ENCODE peak calls at places on chromosomes 16 and 17, in seven cellular contexts. One of them, this sample, is unnamed.

GRCh38 chr17:70021726-70022125 is 53.3 kb upstream of the KCNJ16 start:
- DNase-seq in left ventricle myocardium inferior: no peak
- DNase-seq in DND-41: no peak
- DNase-seq in Panc1: no peak
- DNase-seq in dorsolateral prefrontal cortex: no peak
- DNase-seq in lung: no peak
- DNase-seq in adrenal gland: no peak
- DNase-seq in this sample: no peak

GRCh38 chr17:33973491-33973890 is 281.6 kb upstream of the CCL2 start:
- DNase-seq in left ventricle myocardium inferior: no peak
- DNase-seq in DND-41: no peak
- DNase-seq in Panc1: no peak
- DNase-seq in dorsolateral prefrontal cortex: no peak
- DNase-seq in lung: no peak
- DNase-seq in adrenal gland: no peak
- DNase-seq in this sample: no peak

GRCh38 chr16:7458144-7458543 is 125.5 kb downstream of the RBFOX1 start:
- DNase-seq in left ventricle myocardium inferior: no peak
- DNase-seq in DND-41: no peak
- DNase-seq in Panc1: no peak
- DNase-seq in dorsolateral prefrontal cortex: no peak
- DNase-seq in lung: no peak
- DNase-seq in adrenal gland: no peak
- DNase-seq in this sample: no peak

GRCh38 chr16:47778106-47778803 is 317.1 kb downstream of the PHKB start:
- DNase-seq in left ventricle myocardium inferior: no peak
- DNase-seq in DND-41: no peak
- DNase-seq in Panc1: no peak
- DNase-seq in dorsolateral prefrontal cortex: no peak
- DNase-seq in lung: no peak
- DNase-seq in adrenal gland: no peak
- DNase-seq in this sample: no peak

GRCh38 chr16:87470332-87470731 is 22.5 kb downstream of the ZCCHC14 start:
- DNase-seq in left ventricle myocardium inferior: no peak
- DNase-seq in DND-41: no peak
- DNase-seq in Panc1: no peak
- DNase-seq in dorsolateral prefrontal cortex: no peak
- DNase-seq in lung: no peak
- DNase-seq in adrenal gland: no peak
- DNase-seq in this sample: no peak

GRCh38 chr17:42284566-42284965 is 3.7 kb upstream of the STAT5A start:
- DNase-seq in left ventricle myocardium inferior: no peak
- DNase-seq in DND-41: no peak
- DNase-seq in Panc1: no peak
- DNase-seq in dorsolateral prefrontal cortex: no peak
- DNase-seq in lung: no peak
- DNase-seq in adrenal gland: peak
- DNase-seq in this sample: no peak

GRCh38 chr16:51431517-51432241 is 280.6 kb upstream of the SALL1 start:
- DNase-seq in left ventricle myocardium inferior: no peak
- DNase-seq in DND-41: no peak
- DNase-seq in Panc1: peak
- DNase-seq in dorsolateral prefrontal cortex: no peak
- DNase-seq in lung: no peak
- DNase-seq in adrenal gland: peak
- DNase-seq in this sample: no peak

GRCh38 chr17:82449883-82450356 is 632 bp downstream of the CYBC1 start:
- DNase-seq in left ventricle myocardium inferior: no peak
- DNase-seq in DND-41: no peak
- DNase-seq in Panc1: no peak
- DNase-seq in dorsolateral prefrontal cortex: no peak
- DNase-seq in lung: no peak
- DNase-seq in adrenal gland: no peak
- DNase-seq in this sample: no peak

GRCh38 chr17:28042721-28043291 is 329 bp downstream of the NLK start:
- DNase-seq in left ventricle myocardium inferior: no peak
- DNase-seq in DND-41: no peak
- DNase-seq in Panc1: no peak
- DNase-seq in dorsolateral prefrontal cortex: no peak
- DNase-seq in lung: no peak
- DNase-seq in adrenal gland: no peak
- DNase-seq in this sample: no peak

GRCh38 chr17:28792877-28793666 is 49.3 kb downstream of the TRAF4 start:
- DNase-seq in left ventricle myocardium inferior: no peak
- DNase-seq in DND-41: no peak
- DNase-seq in Panc1: no peak
- DNase-seq in dorsolateral prefrontal cortex: no peak
- DNase-seq in lung: no peak
- DNase-seq in adrenal gland: no peak
- DNase-seq in this sample: no peak

GRCh38 chr17:49987681-49988441 is 7.2 kb downstream of the DLX3 start:
- DNase-seq in left ventricle myocardium inferior: no peak
- DNase-seq in DND-41: no peak
- DNase-seq in Panc1: no peak
- DNase-seq in dorsolateral prefrontal cortex: no peak
- DNase-seq in lung: no peak
- DNase-seq in adrenal gland: peak
- DNase-seq in this sample: peak

GRCh38 chr17:66347661-66348604 is 45.5 kb downstream of the PRKCA start:
- DNase-seq in left ventricle myocardium inferior: no peak
- DNase-seq in DND-41: no peak
- DNase-seq in Panc1: no peak
- DNase-seq in dorsolateral prefrontal cortex: no peak
- DNase-seq in lung: peak
- DNase-seq in adrenal gland: no peak
- DNase-seq in this sample: no peak

GRCh38 chr16:51165043-51165442 is 14.0 kb upstream of the SALL1 start:
- DNase-seq in left ventricle myocardium inferior: no peak
- DNase-seq in DND-41: no peak
- DNase-seq in Panc1: no peak
- DNase-seq in dorsolateral prefrontal cortex: no peak
- DNase-seq in lung: no peak
- DNase-seq in adrenal gland: no peak
- DNase-seq in this sample: no peak

GRCh38 chr17:9668532-9668931 is 23.2 kb downstream of the USP43 start:
- DNase-seq in left ventricle myocardium inferior: no peak
- DNase-seq in DND-41: no peak
- DNase-seq in Panc1: no peak
- DNase-seq in dorsolateral prefrontal cortex: no peak
- DNase-seq in lung: no peak
- DNase-seq in adrenal gland: no peak
- DNase-seq in this sample: no peak

GRCh38 chr17:72950236-72950931 is 142.1 kb downstream of the SLC39A11 start:
- DNase-seq in left ventricle myocardium inferior: no peak
- DNase-seq in DND-41: no peak
- DNase-seq in Panc1: no peak
- DNase-seq in dorsolateral prefrontal cortex: no peak
- DNase-seq in lung: no peak
- DNase-seq in adrenal gland: no peak
- DNase-seq in this sample: no peak

GRCh38 chr17:31758646-31759045 is 100.4 kb downstream of the COPRS start:
- DNase-seq in left ventricle myocardium inferior: no peak
- DNase-seq in DND-41: no peak
- DNase-seq in Panc1: no peak
- DNase-seq in dorsolateral prefrontal cortex: no peak
- DNase-seq in lung: no peak
- DNase-seq in adrenal gland: no peak
- DNase-seq in this sample: no peak

GRCh38 chr17:46115687-46116086 is 77.5 kb downstream of the KANSL1 start:
- DNase-seq in left ventricle myocardium inferior: no peak
- DNase-seq in DND-41: no peak
- DNase-seq in Panc1: no peak
- DNase-seq in dorsolateral prefrontal cortex: no peak
- DNase-seq in lung: no peak
- DNase-seq in adrenal gland: no peak
- DNase-seq in this sample: no peak

DNA sequence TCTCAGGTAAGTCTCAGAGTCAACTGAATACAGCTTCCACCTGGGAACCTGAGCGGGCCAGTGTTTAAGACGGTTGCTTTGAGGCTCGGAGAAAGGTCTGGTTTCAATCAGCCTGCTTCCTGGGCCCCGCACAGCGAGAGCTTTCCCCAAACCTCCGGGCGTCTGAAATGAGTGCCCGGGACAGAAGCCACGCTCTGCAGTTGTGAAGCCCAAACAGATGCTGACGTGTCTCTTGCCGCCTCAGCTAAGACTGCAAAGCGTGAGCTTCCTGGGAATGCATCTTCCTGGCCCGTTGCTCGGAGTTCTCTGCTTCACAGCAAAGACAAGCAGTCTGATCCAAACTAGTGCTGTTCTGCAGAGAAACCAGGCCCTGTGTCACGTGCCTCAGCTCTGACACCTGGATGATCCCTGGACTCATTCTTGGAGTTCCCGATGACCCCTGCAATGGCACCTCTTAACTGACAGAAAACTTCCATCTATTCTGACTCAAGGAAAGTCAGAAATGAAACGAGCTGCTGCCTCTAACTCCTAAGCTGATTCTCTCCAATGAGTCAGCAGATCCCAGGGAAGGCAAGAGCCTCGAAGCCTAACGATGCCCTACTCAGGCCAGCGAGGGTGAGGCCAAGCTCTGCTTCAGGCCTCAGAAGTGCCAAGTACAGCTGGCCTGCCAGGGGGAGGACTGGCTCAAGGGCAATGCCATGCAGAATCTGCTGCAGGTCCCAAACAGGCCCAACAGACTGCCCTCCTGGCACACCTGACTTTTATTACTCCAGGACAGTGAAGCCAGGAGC is 36.5 kb downstream of the PLXDC1 start:
- DNase-seq in left ventricle myocardium inferior: no peak
- DNase-seq in DND-41: no peak
- DNase-seq in Panc1: no peak
- DNase-seq in dorsolateral prefrontal cortex: peak
- DNase-seq in lung: no peak
- DNase-seq in adrenal gland: no peak
- DNase-seq in this sample: no peak
- H3K4me3 ChIP-seq in left ventricle myocardium inferior: no peak
- H3K4me3 ChIP-seq in DND-41: no peak
- H3K4me3 ChIP-seq in Panc1: no peak
- H3K4me3 ChIP-seq in dorsolateral prefrontal cortex: no peak
- H3K4me3 ChIP-seq in lung: no peak
- H3K4me3 ChIP-seq in adrenal gland: no peak
- H3K4me3 ChIP-seq in this sample: no peak

GRCh38 chr17:44122825-44123355 is 551 bp downstream of the HDAC5 start:
- DNase-seq in left ventricle myocardium inferior: no peak
- DNase-seq in DND-41: no peak
- DNase-seq in Panc1: no peak
- DNase-seq in dorsolateral prefrontal cortex: no peak
- DNase-seq in lung: no peak
- DNase-seq in adrenal gland: no peak
- DNase-seq in this sample: no peak
- TF ChIP-seq CTCF in left ventricle myocardium inferior: no peak
- TF ChIP-seq CTCF in DND-41: no peak
- TF ChIP-seq CTCF in Panc1: no peak
- TF ChIP-seq CTCF in dorsolateral prefrontal cortex: no peak
- TF ChIP-seq CTCF in lung: no peak
- TF ChIP-seq CTCF in adrenal gland: no peak
- TF ChIP-seq CTCF in this sample: no peak

DNA sequence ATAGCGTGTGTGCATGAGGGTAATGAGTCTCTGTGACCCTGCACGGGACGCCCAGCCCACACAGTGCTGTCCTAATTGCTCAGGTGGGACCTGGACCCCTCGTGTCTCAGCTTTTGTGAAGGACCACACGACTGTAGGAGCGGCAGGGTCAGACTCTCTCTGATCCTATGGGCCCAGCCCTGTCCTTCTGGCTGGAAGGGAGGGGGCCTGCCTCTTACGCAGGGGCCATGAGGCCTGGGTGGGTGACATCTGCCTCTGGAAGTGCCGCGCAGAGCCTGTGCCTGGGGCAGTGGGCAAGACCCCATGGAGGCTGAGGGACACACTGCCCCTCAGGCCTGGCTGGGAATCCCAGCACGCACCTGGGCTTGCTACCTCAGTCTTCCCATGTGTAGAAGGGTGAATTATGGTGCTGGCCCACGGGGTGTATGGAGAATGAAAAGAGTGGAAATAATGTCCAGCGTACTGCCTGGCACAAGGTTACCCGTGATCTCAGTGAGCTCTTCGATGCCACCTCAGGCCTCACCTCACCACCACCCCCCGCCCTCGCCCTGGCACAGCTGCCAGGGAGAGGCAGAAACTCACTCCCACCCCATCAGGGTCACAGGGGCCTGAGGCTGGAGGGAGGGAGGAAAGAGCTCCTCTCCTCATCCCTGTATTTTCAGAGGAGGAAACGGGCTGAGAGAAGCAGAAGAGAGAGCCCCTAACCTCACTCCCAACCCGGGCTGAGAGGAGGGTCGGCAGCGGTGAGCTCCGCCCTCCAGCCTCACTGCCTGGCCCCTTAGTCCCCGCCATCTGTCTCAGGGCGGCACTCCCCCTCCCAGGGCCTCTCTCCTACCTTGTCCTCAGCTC is 27.1 kb upstream of the DBNDD1 start:
- DNase-seq in left ventricle myocardium inferior: no peak
- DNase-seq in DND-41: no peak
- DNase-seq in Panc1: no peak
- DNase-seq in dorsolateral prefrontal cortex: no peak
- DNase-seq in lung: no peak
- DNase-seq in adrenal gland: peak
- DNase-seq in this sample: no peak
- H3K4me3 ChIP-seq in left ventricle myocardium inferior: peak
- H3K4me3 ChIP-seq in DND-41: no peak
- H3K4me3 ChIP-seq in Panc1: peak
- H3K4me3 ChIP-seq in dorsolateral prefrontal cortex: peak
- H3K4me3 ChIP-seq in lung: no peak
- H3K4me3 ChIP-seq in adrenal gland: peak
- H3K4me3 ChIP-seq in this sample: peak

DNA sequence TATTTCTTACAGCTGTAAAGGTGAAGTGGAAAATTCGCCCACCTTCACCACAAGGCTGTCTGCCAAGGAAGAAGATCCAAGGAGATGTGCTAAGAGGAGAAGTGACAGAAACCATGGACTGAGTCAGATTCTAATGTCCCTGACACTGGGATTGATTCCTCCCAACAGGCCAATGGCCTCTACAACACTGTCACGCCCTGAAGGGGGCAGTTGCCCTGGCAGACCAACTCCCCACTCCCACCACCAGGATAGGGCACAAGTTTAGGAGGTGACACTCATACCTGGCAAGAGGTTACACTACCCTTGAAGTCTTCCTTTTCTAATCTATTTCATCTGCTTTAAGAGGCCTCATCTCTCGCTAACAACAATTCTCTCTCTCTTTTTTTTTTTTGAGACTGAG is 16.1 kb downstream of the PIP4K2B start:
- DNase-seq in left ventricle myocardium inferior: no peak
- DNase-seq in DND-41: no peak
- DNase-seq in Panc1: no peak
- DNase-seq in dorsolateral prefrontal cortex: no peak
- DNase-seq in lung: no peak
- DNase-seq in adrenal gland: no peak
- DNase-seq in this sample: no peak
- TF ChIP-seq CTCF in left ventricle myocardium inferior: no peak
- TF ChIP-seq CTCF in DND-41: no peak
- TF ChIP-seq CTCF in Panc1: no peak
- TF ChIP-seq CTCF in dorsolateral prefrontal cortex: no peak
- TF ChIP-seq CTCF in lung: no peak
- TF ChIP-seq CTCF in adrenal gland: no peak
- TF ChIP-seq CTCF in this sample: no peak